ENCODE peak calls at places on chromosomes 13 and 19, in six cellular contexts. One of them, this sample, is unnamed.

GRCh38 chr19:38849746-38850230 is at the start of gene HNRNPL:
- DNase-seq in stimulated activated CD4-positive, alpha-beta T cell treated with anti-CD3 and anti-CD28 coated beads, TNF-alpha, amount 100 ng/mL, for 4 hours: peak
- DNase-seq in AG09309: no peak
- DNase-seq in neuronal stem cell: no peak
- DNase-seq in iris pigment epithelial cell: no peak
- DNase-seq in A549: no peak
- DNase-seq in this sample: peak

GRCh38 chr13:73956795-73957408 is 177.3 kb downstream of the KLF12 start:
- DNase-seq in stimulated activated CD4-positive, alpha-beta T cell treated with anti-CD3 and anti-CD28 coated beads, TNF-alpha, amount 100 ng/mL, for 4 hours: no peak
- DNase-seq in A549: no peak
- DNase-seq in neuronal stem cell: no peak
- DNase-seq in iris pigment epithelial cell: no peak
- DNase-seq in AG09309: no peak
- DNase-seq in this sample: no peak

GRCh38 chr13:30142502-30143211 is 164.7 kb downstream of the KATNAL1 start:
- DNase-seq in iris pigment epithelial cell: peak
- DNase-seq in A549: peak
- DNase-seq in neuronal stem cell: no peak
- DNase-seq in stimulated activated CD4-positive, alpha-beta T cell treated with anti-CD3 and anti-CD28 coated beads, TNF-alpha, amount 100 ng/mL, for 4 hours: no peak
- DNase-seq in AG09309: peak
- DNase-seq in this sample: no peak

GRCh38 chr19:14091885-14092462 is 1.4 kb upstream of the SAMD1 start:
- DNase-seq in neuronal stem cell: peak
- DNase-seq in A549: no peak
- DNase-seq in AG09309: no peak
- DNase-seq in stimulated activated CD4-positive, alpha-beta T cell treated with anti-CD3 and anti-CD28 coated beads, TNF-alpha, amount 100 ng/mL, for 4 hours: no peak
- DNase-seq in iris pigment epithelial cell: no peak
- DNase-seq in this sample: no peak

GRCh38 chr19:6935069-6935468 is 47.7 kb downstream of the ADGRE1 start:
- DNase-seq in stimulated activated CD4-positive, alpha-beta T cell treated with anti-CD3 and anti-CD28 coated beads, TNF-alpha, amount 100 ng/mL, for 4 hours: no peak
- DNase-seq in AG09309: no peak
- DNase-seq in neuronal stem cell: no peak
- DNase-seq in iris pigment epithelial cell: no peak
- DNase-seq in A549: no peak
- DNase-seq in this sample: no peak

GRCh38 chr19:37217533-37217854 is 520 bp upstream of the ZNF383 start:
- DNase-seq in neuronal stem cell: no peak
- DNase-seq in stimulated activated CD4-positive, alpha-beta T cell treated with anti-CD3 and anti-CD28 coated beads, TNF-alpha, amount 100 ng/mL, for 4 hours: no peak
- DNase-seq in iris pigment epithelial cell: no peak
- DNase-seq in A549: no peak
- DNase-seq in AG09309: no peak
- DNase-seq in this sample: no peak

GRCh38 chr19:58305065-58305931 is at the start of gene ERVK3-1:
- DNase-seq in AG09309: peak
- DNase-seq in neuronal stem cell: peak
- DNase-seq in iris pigment epithelial cell: peak
- DNase-seq in stimulated activated CD4-positive, alpha-beta T cell treated with anti-CD3 and anti-CD28 coated beads, TNF-alpha, amount 100 ng/mL, for 4 hours: peak
- DNase-seq in A549: peak
- DNase-seq in this sample: peak

GRCh38 chr13:30685987-30686386 is 49.4 kb upstream of the ALOX5AP start:
- DNase-seq in AG09309: no peak
- DNase-seq in A549: no peak
- DNase-seq in stimulated activated CD4-positive, alpha-beta T cell treated with anti-CD3 and anti-CD28 coated beads, TNF-alpha, amount 100 ng/mL, for 4 hours: no peak
- DNase-seq in iris pigment epithelial cell: no peak
- DNase-seq in neuronal stem cell: no peak
- DNase-seq in this sample: no peak

GRCh38 chr13:76048675-76049396 is 412.7 kb downstream of the LMO7 start:
- DNase-seq in A549: no peak
- DNase-seq in iris pigment epithelial cell: no peak
- DNase-seq in stimulated activated CD4-positive, alpha-beta T cell treated with anti-CD3 and anti-CD28 coated beads, TNF-alpha, amount 100 ng/mL, for 4 hours: no peak
- DNase-seq in AG09309: no peak
- DNase-seq in neuronal stem cell: no peak
- DNase-seq in this sample: no peak

GRCh38 chr19:39046037-39046821 is 13.9 kb upstream of the FBXO27 start:
- DNase-seq in stimulated activated CD4-positive, alpha-beta T cell treated with anti-CD3 and anti-CD28 coated beads, TNF-alpha, amount 100 ng/mL, for 4 hours: no peak
- DNase-seq in iris pigment epithelial cell: peak
- DNase-seq in neuronal stem cell: no peak
- DNase-seq in A549: peak
- DNase-seq in AG09309: no peak
- DNase-seq in this sample: no peak

GRCh38 chr19:18699403-18700054 is 16.0 kb downstream of the CRTC1 start:
- DNase-seq in AG09309: no peak
- DNase-seq in iris pigment epithelial cell: no peak
- DNase-seq in stimulated activated CD4-positive, alpha-beta T cell treated with anti-CD3 and anti-CD28 coated beads, TNF-alpha, amount 100 ng/mL, for 4 hours: no peak
- DNase-seq in neuronal stem cell: no peak
- DNase-seq in A549: no peak
- DNase-seq in this sample: no peak

GRCh38 chr19:48461982-48462655 is 6.7 kb downstream of the KCNJ14 start:
- DNase-seq in stimulated activated CD4-positive, alpha-beta T cell treated with anti-CD3 and anti-CD28 coated beads, TNF-alpha, amount 100 ng/mL, for 4 hours: no peak
- DNase-seq in iris pigment epithelial cell: no peak
- DNase-seq in neuronal stem cell: no peak
- DNase-seq in A549: peak
- DNase-seq in AG09309: no peak
- DNase-seq in this sample: no peak

GRCh38 chr13:114054269-114054668 is 78.2 kb downstream of the RASA3 start:
- DNase-seq in AG09309: no peak
- DNase-seq in iris pigment epithelial cell: no peak
- DNase-seq in A549: no peak
- DNase-seq in neuronal stem cell: no peak
- DNase-seq in stimulated activated CD4-positive, alpha-beta T cell treated with anti-CD3 and anti-CD28 coated beads, TNF-alpha, amount 100 ng/mL, for 4 hours: no peak
- DNase-seq in this sample: no peak

GRCh38 chr19:44356383-44357111 is at the start of gene ZNF112:
- DNase-seq in A549: peak
- DNase-seq in iris pigment epithelial cell: peak
- DNase-seq in stimulated activated CD4-positive, alpha-beta T cell treated with anti-CD3 and anti-CD28 coated beads, TNF-alpha, amount 100 ng/mL, for 4 hours: no peak
- DNase-seq in AG09309: peak
- DNase-seq in neuronal stem cell: peak
- DNase-seq in this sample: peak

GRCh38 chr19:18070181-18070580 is 16.6 kb downstream of the IL12RB1 start:
- DNase-seq in AG09309: no peak
- DNase-seq in neuronal stem cell: no peak
- DNase-seq in iris pigment epithelial cell: no peak
- DNase-seq in A549: no peak
- DNase-seq in stimulated activated CD4-positive, alpha-beta T cell treated with anti-CD3 and anti-CD28 coated beads, TNF-alpha, amount 100 ng/mL, for 4 hours: no peak
- DNase-seq in this sample: no peak

GRCh38 chr19:10420444-10421239 is at the start of gene PDE4A:
- DNase-seq in neuronal stem cell: no peak
- DNase-seq in A549: peak
- DNase-seq in AG09309: no peak
- DNase-seq in stimulated activated CD4-positive, alpha-beta T cell treated with anti-CD3 and anti-CD28 coated beads, TNF-alpha, amount 100 ng/mL, for 4 hours: no peak
- DNase-seq in iris pigment epithelial cell: peak
- DNase-seq in this sample: no peak

GRCh38 chr13:106919638-106920037 is 351.7 kb upstream of the ARGLU1 start:
- DNase-seq in iris pigment epithelial cell: peak
- DNase-seq in neuronal stem cell: no peak
- DNase-seq in A549: no peak
- DNase-seq in stimulated activated CD4-positive, alpha-beta T cell treated with anti-CD3 and anti-CD28 coated beads, TNF-alpha, amount 100 ng/mL, for 4 hours: no peak
- DNase-seq in AG09309: no peak
- DNase-seq in this sample: peak

GRCh38 chr19:48135411-48135810 is 24.8 kb upstream of the PLA2G4C start:
- DNase-seq in stimulated activated CD4-positive, alpha-beta T cell treated with anti-CD3 and anti-CD28 coated beads, TNF-alpha, amount 100 ng/mL, for 4 hours: no peak
- DNase-seq in A549: no peak
- DNase-seq in iris pigment epithelial cell: no peak
- DNase-seq in neuronal stem cell: no peak
- DNase-seq in AG09309: no peak
- DNase-seq in this sample: no peak

GRCh38 chr19:37874784-37875183 is 31.6 kb downstream of the WDR87 start:
- DNase-seq in stimulated activated CD4-positive, alpha-beta T cell treated with anti-CD3 and anti-CD28 coated beads, TNF-alpha, amount 100 ng/mL, for 4 hours: no peak
- DNase-seq in AG09309: no peak
- DNase-seq in iris pigment epithelial cell: peak
- DNase-seq in A549: no peak
- DNase-seq in neuronal stem cell: no peak
- DNase-seq in this sample: no peak

This sample was measured in cardiac septum.